ENCODE peak calls at places on chromosome 4, in seven cellular contexts. One of them, this sample, is unnamed.

GRCh38 chr4:27684501-27685077 is 823.9 kb downstream of the STIM2 start:
- DNase-seq in brain microvascular endothelial cell: peak; percentile 53
- DNase-seq in neural crest cell: peak; percentile 55
- DNase-seq in GM23338: peak; percentile 85
- DNase-seq in left ventricle myocardium inferior: peak; percentile 15
- DNase-seq in foreskin fibroblast: peak; percentile 13
- DNase-seq in A549: peak; percentile 58
- DNase-seq in this sample: peak; percentile 68

GRCh38 chr4:174260099-174260498 is 23.4 kb downstream of the FBXO8 start:
- DNase-seq in A549: peak; percentile 85
- DNase-seq in foreskin fibroblast: peak; percentile 80
- DNase-seq in brain microvascular endothelial cell: peak; percentile 62
- DNase-seq in left ventricle myocardium inferior: no peak
- DNase-seq in GM23338: no peak
- DNase-seq in neural crest cell: no peak
- DNase-seq in this sample: no peak

GRCh38 chr4:153452661-153453378 is 13.3 kb upstream of the TMEM131L start:
- DNase-seq in GM23338: no peak
- DNase-seq in foreskin fibroblast: peak; percentile 8
- DNase-seq in left ventricle myocardium inferior: no peak
- DNase-seq in neural crest cell: no peak
- DNase-seq in brain microvascular endothelial cell: no peak
- DNase-seq in A549: no peak
- DNase-seq in this sample: no peak

GRCh38 chr4:18198653-18199052 is 177.1 kb upstream of the LCORL start:
- DNase-seq in brain microvascular endothelial cell: no peak
- DNase-seq in foreskin fibroblast: no peak
- DNase-seq in A549: no peak
- DNase-seq in left ventricle myocardium inferior: no peak
- DNase-seq in GM23338: no peak
- DNase-seq in neural crest cell: no peak
- DNase-seq in this sample: no peak

GRCh38 chr4:59966758-59967157 is 1233.4 kb upstream of the ADGRL3 start:
- DNase-seq in neural crest cell: no peak
- DNase-seq in brain microvascular endothelial cell: no peak
- DNase-seq in GM23338: no peak
- DNase-seq in foreskin fibroblast: no peak
- DNase-seq in left ventricle myocardium inferior: no peak
- DNase-seq in A549: no peak
- DNase-seq in this sample: no peak

GRCh38 chr4:21790437-21791029 is 158.0 kb downstream of the KCNIP4 start:
- DNase-seq in left ventricle myocardium inferior: no peak
- DNase-seq in GM23338: peak; percentile 46
- DNase-seq in foreskin fibroblast: peak; percentile 78
- DNase-seq in A549: peak; percentile 20
- DNase-seq in brain microvascular endothelial cell: no peak
- DNase-seq in neural crest cell: no peak
- DNase-seq in this sample: no peak

GRCh38 chr4:56643596-56643995 is 37.5 kb downstream of the HOPX start:
- DNase-seq in left ventricle myocardium inferior: no peak
- DNase-seq in neural crest cell: no peak
- DNase-seq in A549: no peak
- DNase-seq in foreskin fibroblast: no peak
- DNase-seq in brain microvascular endothelial cell: no peak
- DNase-seq in GM23338: no peak
- DNase-seq in this sample: no peak

GRCh38 chr4:156977435-156978160 is 6.0 kb upstream of the PDGFC start:
- DNase-seq in foreskin fibroblast: peak; percentile 99
- DNase-seq in neural crest cell: no peak
- DNase-seq in left ventricle myocardium inferior: no peak
- DNase-seq in brain microvascular endothelial cell: peak; percentile 93
- DNase-seq in GM23338: no peak
- DNase-seq in A549: no peak
- DNase-seq in this sample: no peak

GRCh38 chr4:35559559-35560365 is 684.6 kb downstream of the ARAP2 start:
- DNase-seq in left ventricle myocardium inferior: no peak
- DNase-seq in foreskin fibroblast: no peak
- DNase-seq in neural crest cell: no peak
- DNase-seq in brain microvascular endothelial cell: no peak
- DNase-seq in GM23338: peak; percentile 48
- DNase-seq in A549: no peak
- DNase-seq in this sample: no peak

GRCh38 chr4:878796-879729 is 53.1 kb downstream of the GAK start:
- DNase-seq in foreskin fibroblast: no peak
- DNase-seq in left ventricle myocardium inferior: no peak
- DNase-seq in A549: no peak
- DNase-seq in neural crest cell: no peak
- DNase-seq in brain microvascular endothelial cell: no peak
- DNase-seq in GM23338: no peak
- DNase-seq in this sample: no peak

GRCh38 chr4:875818-876423 is 50.0 kb upstream of the CPLX1 start:
- DNase-seq in neural crest cell: no peak
- DNase-seq in A549: no peak
- DNase-seq in left ventricle myocardium inferior: no peak
- DNase-seq in brain microvascular endothelial cell: no peak
- DNase-seq in GM23338: no peak
- DNase-seq in foreskin fibroblast: no peak
- DNase-seq in this sample: no peak

GRCh38 chr4:877502-877901 is 51.6 kb upstream of the CPLX1 start:
- DNase-seq in brain microvascular endothelial cell: no peak
- DNase-seq in neural crest cell: no peak
- DNase-seq in left ventricle myocardium inferior: no peak
- DNase-seq in GM23338: no peak
- DNase-seq in A549: no peak
- DNase-seq in foreskin fibroblast: no peak
- DNase-seq in this sample: no peak

GRCh38 chr4:874971-875817 is 49.3 kb upstream of the CPLX1 start:
- DNase-seq in brain microvascular endothelial cell: no peak
- DNase-seq in left ventricle myocardium inferior: no peak
- DNase-seq in foreskin fibroblast: no peak
- DNase-seq in GM23338: no peak
- DNase-seq in A549: no peak
- DNase-seq in neural crest cell: no peak
- DNase-seq in this sample: no peak

GRCh38 chr4:876780-877179 is 50.9 kb upstream of the CPLX1 start:
- DNase-seq in left ventricle myocardium inferior: no peak
- DNase-seq in A549: no peak
- DNase-seq in brain microvascular endothelial cell: no peak
- DNase-seq in foreskin fibroblast: no peak
- DNase-seq in GM23338: peak; percentile 69
- DNase-seq in neural crest cell: no peak
- DNase-seq in this sample: peak; percentile 41
- TF ChIP-seq CTCF in left ventricle myocardium inferior: no peak
- TF ChIP-seq CTCF in A549: no peak
- TF ChIP-seq CTCF in brain microvascular endothelial cell: peak; percentile 48
- TF ChIP-seq CTCF in foreskin fibroblast: no peak
- TF ChIP-seq CTCF in GM23338: peak; percentile 60
- TF ChIP-seq CTCF in neural crest cell: peak; percentile 40
- TF ChIP-seq CTCF in this sample: peak; percentile 47

GRCh38 chr4:67122029-67122428 is 423.3 kb downstream of the CENPC start:
- DNase-seq in foreskin fibroblast: no peak
- DNase-seq in neural crest cell: no peak
- DNase-seq in GM23338: peak; percentile 75
- DNase-seq in A549: peak; percentile 14
- DNase-seq in brain microvascular endothelial cell: no peak
- DNase-seq in left ventricle myocardium inferior: no peak
- DNase-seq in this sample: no peak
- TF ChIP-seq CTCF in foreskin fibroblast: no peak
- TF ChIP-seq CTCF in neural crest cell: peak; percentile 62
- TF ChIP-seq CTCF in GM23338: peak; percentile 83
- TF ChIP-seq CTCF in A549: no peak
- TF ChIP-seq CTCF in brain microvascular endothelial cell: peak; percentile 35
- TF ChIP-seq CTCF in left ventricle myocardium inferior: peak; percentile 32
- TF ChIP-seq CTCF in this sample: peak; percentile 64

GRCh38 chr4:187380181-187380581 is 615.4 kb upstream of the ZFP42 start:
- DNase-seq in A549: peak; percentile 43
- DNase-seq in left ventricle myocardium inferior: no peak
- DNase-seq in brain microvascular endothelial cell: peak; percentile 4
- DNase-seq in foreskin fibroblast: peak; percentile 3
- DNase-seq in GM23338: peak; percentile 77
- DNase-seq in neural crest cell: no peak
- DNase-seq in this sample: peak; percentile 24
- TF ChIP-seq CTCF in A549: no peak
- TF ChIP-seq CTCF in left ventricle myocardium inferior: no peak
- TF ChIP-seq CTCF in brain microvascular endothelial cell: peak; percentile 59
- TF ChIP-seq CTCF in foreskin fibroblast: peak; percentile 29
- TF ChIP-seq CTCF in GM23338: peak; percentile 71
- TF ChIP-seq CTCF in neural crest cell: peak; percentile 41
- TF ChIP-seq CTCF in this sample: no peak

GRCh38 chr4:168864831-168865541 is 145.1 kb downstream of the CBR4 start:
- DNase-seq in foreskin fibroblast: peak; percentile 61
- DNase-seq in left ventricle myocardium inferior: no peak
- DNase-seq in brain microvascular endothelial cell: no peak
- DNase-seq in GM23338: peak; percentile 70
- DNase-seq in neural crest cell: no peak
- DNase-seq in A549: no peak
- DNase-seq in this sample: no peak
- TF ChIP-seq CTCF in foreskin fibroblast: peak; percentile 44
- TF ChIP-seq CTCF in left ventricle myocardium inferior: peak; percentile 39
- TF ChIP-seq CTCF in brain microvascular endothelial cell: peak; percentile 63
- TF ChIP-seq CTCF in GM23338: peak; percentile 53
- TF ChIP-seq CTCF in neural crest cell: peak; percentile 28
- TF ChIP-seq CTCF in A549: no peak
- TF ChIP-seq CTCF in this sample: no peak

GRCh38 chr4:143203577-143203976 is 18.9 kb downstream of the USP38 start:
- DNase-seq in foreskin fibroblast: no peak
- DNase-seq in neural crest cell: no peak
- DNase-seq in A549: no peak
- DNase-seq in GM23338: no peak
- DNase-seq in brain microvascular endothelial cell: no peak
- DNase-seq in left ventricle myocardium inferior: no peak
- DNase-seq in this sample: no peak

GRCh38 chr4:143207555-143207954 is 22.8 kb downstream of the USP38 start:
- DNase-seq in foreskin fibroblast: peak; percentile 23
- DNase-seq in neural crest cell: no peak
- DNase-seq in GM23338: peak; percentile 17
- DNase-seq in left ventricle myocardium inferior: no peak
- DNase-seq in brain microvascular endothelial cell: peak; percentile 12
- DNase-seq in A549: peak; percentile 26
- DNase-seq in this sample: no peak

GRCh38 chr4:143199503-143199902 is 14.8 kb downstream of the USP38 start:
- DNase-seq in neural crest cell: no peak
- DNase-seq in foreskin fibroblast: no peak
- DNase-seq in A549: no peak
- DNase-seq in GM23338: no peak
- DNase-seq in brain microvascular endothelial cell: no peak
- DNase-seq in left ventricle myocardium inferior: no peak
- DNase-seq in this sample: no peak

DNA sequence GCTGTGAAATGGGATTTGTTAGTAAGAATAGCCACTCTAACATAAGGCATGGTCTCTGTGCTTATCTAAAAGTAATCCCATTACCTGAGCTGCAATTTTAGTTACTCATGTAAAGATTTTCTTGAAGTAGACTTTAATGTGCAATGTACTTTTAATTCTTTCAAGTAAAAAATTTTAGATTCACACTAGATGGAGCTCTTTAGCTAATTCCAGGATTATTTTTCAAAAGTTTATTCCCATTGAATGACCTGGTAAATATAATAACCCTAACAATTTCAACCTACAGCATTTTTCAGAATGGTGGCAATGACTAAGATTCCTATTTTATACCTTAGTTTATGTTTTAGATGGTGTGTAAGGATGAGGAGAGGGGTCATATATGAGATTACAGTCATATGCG is 18.1 kb downstream of the USP38 start:
- DNase-seq in neural crest cell: no peak
- DNase-seq in A549: no peak
- DNase-seq in left ventricle myocardium inferior: no peak
- DNase-seq in brain microvascular endothelial cell: no peak
- DNase-seq in foreskin fibroblast: peak; percentile 28
- DNase-seq in GM23338: no peak
- DNase-seq in this sample: no peak
- TF ChIP-seq CTCF in neural crest cell: peak; percentile 61
- TF ChIP-seq CTCF in A549: peak; percentile 34
- TF ChIP-seq CTCF in left ventricle myocardium inferior: peak; percentile 50
- TF ChIP-seq CTCF in brain microvascular endothelial cell: no peak
- TF ChIP-seq CTCF in foreskin fibroblast: peak; percentile 10
- TF ChIP-seq CTCF in GM23338: peak; percentile 34
- TF ChIP-seq CTCF in this sample: no peak

GRCh38 chr4:186624951-186625350 is 69.6 kb upstream of the MTNR1A start:
- DNase-seq in neural crest cell: no peak
- DNase-seq in brain microvascular endothelial cell: peak; percentile 63
- DNase-seq in GM23338: no peak
- DNase-seq in left ventricle myocardium inferior: no peak
- DNase-seq in foreskin fibroblast: peak; percentile 55
- DNase-seq in A549: no peak
- DNase-seq in this sample: no peak
- TF ChIP-seq CTCF in neural crest cell: no peak
- TF ChIP-seq CTCF in brain microvascular endothelial cell: no peak
- TF ChIP-seq CTCF in GM23338: no peak
- TF ChIP-seq CTCF in left ventricle myocardium inferior: no peak
- TF ChIP-seq CTCF in foreskin fibroblast: no peak
- TF ChIP-seq CTCF in A549: no peak
- TF ChIP-seq CTCF in this sample: no peak

This sample was measured in glutamatergic neuron.